ENCODE peak calls at places on chromosomes 11 and 22, in ten cellular contexts. V is IMR-90, X is heart right ventricle, Q is trophoblast cell, E is astrocyte of the spinal cord, N is HL-60, A is BE2C, B is body of pancreas, I is AG04450, U is H7. G is an unnamed sample.

GRCh38 chr22:36816635-36817428 is at the start of gene PVALB:
- DNase-seq in V (peak; percentile 13), X (peak; percentile 23), Q (peak; percentile 38), E (peak; percentile 21), N (no peak), A (peak; percentile 57), B (peak; percentile 6), I (no peak), U (peak; percentile 90), G (no peak)

GRCh38 chr11:75241906-75242644 is 1.5 kb downstream of the TPBGL start:
- DNase-seq in V (no peak), X (no peak), Q (no peak), E (no peak), N (no peak), A (no peak), B (no peak), I (no peak), U (peak; percentile 61), G (no peak)

GRCh38 chr11:47688986-47689385 is 26.2 kb downstream of the AGBL2 start:
- DNase-seq in V (no peak), X (no peak), Q (no peak), E (no peak), N (no peak), A (no peak), B (no peak), I (no peak), U (no peak), G (no peak)

GRCh38 chr11:78371221-78371899 is 46.3 kb downstream of the GAB2 start:
- DNase-seq in V (no peak), X (no peak), Q (no peak), E (no peak), N (no peak), A (no peak), B (no peak), I (no peak), U (no peak), G (no peak)

GRCh38 chr22:50007057-50007511 is 5.5 kb downstream of the IL17REL start:
- DNase-seq in V (no peak), X (no peak), Q (no peak), E (no peak), N (no peak), A (no peak), B (no peak), I (no peak), U (no peak), G (no peak)

GRCh38 chr11:13215157-13215556 is 62.4 kb upstream of the BMAL1 start:
- DNase-seq in V (peak; percentile 95), X (no peak), Q (peak; percentile 90), E (peak; percentile 81), N (no peak), A (no peak), B (no peak), I (peak; percentile 57), U (no peak), G (no peak)

GRCh38 chr11:18633256-18634139 is 644 bp downstream of the SPTY2D1 start:
- DNase-seq in V (peak; percentile 48), X (no peak), Q (peak; percentile 25), E (peak; percentile 17), N (no peak), A (no peak), B (no peak), I (no peak), U (no peak), G (peak; percentile 9)

GRCh38 chr11:112265659-112266409 is 5.2 kb upstream of the PLET1 start:
- DNase-seq in V (peak; percentile 34), X (no peak), Q (no peak), E (no peak), N (no peak), A (peak; percentile 85), B (no peak), I (no peak), U (no peak), G (no peak)

GRCh38 chr11:12130180-12130980 is 20.0 kb downstream of the MICAL2 start:
- DNase-seq in V (no peak), X (no peak), Q (no peak), E (no peak), N (no peak), A (no peak), B (no peak), I (no peak), U (no peak), G (no peak)

GRCh38 chr22:27820896-27821866 is 19.6 kb upstream of the MN1 start:
- DNase-seq in V (no peak), X (no peak), Q (no peak), E (peak; percentile 15), N (no peak), A (no peak), B (peak; percentile 29), I (no peak), U (peak; percentile 49), G (no peak)

GRCh38 chr11:70895061-70895670 is 357.2 kb downstream of the SHANK2 start:
- DNase-seq in V (no peak), X (no peak), Q (no peak), E (no peak), N (no peak), A (no peak), B (no peak), I (no peak), U (peak; percentile 22), G (no peak)

DNA sequence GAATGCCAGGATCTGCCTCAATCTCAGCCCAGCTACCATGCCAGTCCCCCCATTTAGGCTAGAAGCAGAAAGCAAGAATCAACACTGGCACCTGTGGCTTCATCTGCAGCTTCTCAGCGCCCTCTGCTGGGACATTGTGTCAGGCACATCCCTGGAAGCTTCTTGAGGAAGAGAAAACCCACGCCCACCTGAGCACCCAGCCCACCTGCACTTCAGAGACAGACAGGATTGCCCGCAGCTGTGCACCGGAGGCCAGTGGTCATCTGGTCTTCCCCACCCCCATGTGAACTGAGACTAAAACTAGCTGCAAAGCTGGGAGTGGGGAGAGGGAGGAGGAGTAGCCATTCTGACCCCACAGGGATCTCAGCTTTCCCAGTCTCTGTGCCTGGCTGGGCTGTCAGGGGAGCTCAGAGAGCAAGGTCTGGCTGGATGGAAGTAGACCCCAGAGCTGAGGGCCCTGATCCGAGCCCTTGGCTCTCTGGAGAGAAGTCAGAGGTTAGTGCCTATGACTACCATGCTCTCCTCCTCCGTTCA is 66.8 kb downstream of the FEZ1 start:
- DNase-seq in V (peak; percentile 55), X (peak; percentile 53), Q (peak; percentile 55), E (peak; percentile 50), N (peak; percentile 7), A (peak; percentile 61), B (peak; percentile 38), I (no peak), U (peak; percentile 90), G (peak; percentile 90)
- H3K4me3 ChIP-seq in V (no peak overlapping the region), X (no peak overlapping the region), Q (no peak overlapping the region), E (no peak overlapping the region), N (no peak overlapping the region), A (no peak overlapping the region), B (no peak overlapping the region), I (no peak overlapping the region), U (no peak overlapping the region), G (no peak overlapping the region)

DNA sequence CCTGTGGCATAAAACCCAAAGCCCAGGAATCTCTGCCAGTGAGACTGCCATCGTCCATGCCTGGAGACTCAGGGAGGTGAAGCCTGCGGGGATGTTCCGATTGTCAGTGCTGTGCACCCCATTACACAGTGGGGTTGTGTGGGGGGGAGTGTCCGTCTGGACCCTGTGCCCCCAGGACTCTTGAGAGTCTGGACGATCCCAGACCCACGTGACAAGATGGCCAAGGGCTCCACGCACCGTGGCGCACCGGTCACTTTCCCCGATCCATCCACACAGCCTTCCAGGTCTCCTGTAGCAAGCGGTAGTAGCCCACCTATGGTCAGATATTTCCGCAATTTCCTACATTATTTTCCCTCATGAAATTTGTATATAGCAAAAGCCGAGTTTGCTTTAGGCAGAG is 20.9 kb upstream of the NRGN start:
- DNase-seq in V (no peak), X (no peak), Q (no peak), E (no peak), N (no peak), A (no peak), B (no peak), I (no peak), U (peak; percentile 38), G (no peak)
- H3K4me3 ChIP-seq in V (no peak overlapping the region), X (peak overlapping the region; percentile 49), Q (no peak overlapping the region), E (no peak overlapping the region), N (no peak overlapping the region), A (peak overlapping the region; percentile 49), B (no peak overlapping the region), I (no peak overlapping the region), U (peak overlapping the region; percentile 29), G (peak overlapping the region; percentile 55)

GRCh38 chr11:2270322-2271076 is at the start of gene ASCL2:
- DNase-seq in V (no peak), X (no peak), Q (peak; percentile 93), E (no peak), N (no peak), A (no peak), B (no peak), I (no peak), U (peak; percentile 69), G (no peak)

GRCh38 chr11:2267306-2267861 is 3.0 kb downstream of the ASCL2 start:
- DNase-seq in V (no peak), X (no peak), Q (peak; percentile 4), E (no peak), N (no peak), A (no peak), B (no peak), I (no peak), U (no peak), G (no peak)

GRCh38 chr11:2267871-2268825 is 2.2 kb downstream of the ASCL2 start:
- DNase-seq in V (no peak), X (no peak), Q (peak; percentile 51), E (no peak), N (no peak), A (no peak), B (no peak), I (no peak), U (peak; percentile 62), G (no peak)

GRCh38 chr11:2269601-2270321 is 627 bp downstream of the ASCL2 start:
- DNase-seq in V (peak; percentile 55), X (peak; percentile 52), Q (peak; percentile 74), E (peak; percentile 29), N (peak; percentile 66), A (no peak), B (peak; percentile 67), I (peak; percentile 6), U (peak; percentile 89), G (no peak)

DNA sequence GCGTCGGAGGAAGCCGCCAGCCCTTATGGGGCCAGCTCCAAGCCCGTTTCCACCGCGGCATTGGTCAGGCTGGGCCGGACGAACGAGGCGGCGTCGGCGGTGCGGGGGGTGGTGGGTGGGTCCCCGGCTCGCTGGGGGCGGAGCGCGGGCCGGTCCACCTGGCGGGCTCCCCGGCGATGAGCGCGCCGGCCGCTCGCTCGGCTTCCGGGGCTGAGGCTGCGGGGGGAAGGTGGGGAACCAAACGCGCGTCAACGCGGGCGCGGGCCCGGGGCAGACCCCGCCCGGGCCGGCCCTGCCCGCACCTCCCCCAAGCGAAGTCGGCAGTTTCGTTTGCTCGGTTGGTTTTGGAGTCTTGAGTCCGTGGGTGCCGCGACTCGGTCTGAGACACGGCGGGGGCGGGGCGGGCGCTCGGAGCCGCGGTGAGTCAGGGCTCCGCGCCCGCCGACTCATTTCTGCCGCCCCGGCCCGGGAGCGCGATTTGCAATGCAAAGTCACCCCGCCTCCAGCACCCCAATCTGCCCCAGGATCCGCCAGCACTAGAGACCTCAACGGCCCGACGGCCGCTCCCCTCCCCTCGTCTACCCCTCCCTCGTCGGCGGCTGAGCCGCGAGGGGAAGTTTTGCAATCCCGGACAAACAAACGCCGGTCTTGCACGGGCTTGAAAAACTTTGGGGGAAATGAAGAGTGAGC is 1.3 kb downstream of the ASCL2 start:
- DNase-seq in V (no peak), X (peak; percentile 49), Q (peak; percentile 60), E (no peak), N (no peak), A (no peak), B (peak; percentile 49), I (no peak), U (peak; percentile 94), G (no peak)
- H3K4me3 ChIP-seq in V (no peak overlapping the region), X (peak overlapping the region; percentile 44), Q (no peak overlapping the region), E (no peak overlapping the region), N (peak overlapping the region; percentile 38), A (no peak overlapping the region), B (no peak overlapping the region), I (peak overlapping the region; percentile 37), U (peak overlapping the region; percentile 46), G (peak overlapping the region; percentile 45)

GRCh38 chr11:43315966-43316365 is 4.2 kb downstream of the API5 start:
- DNase-seq in V (no peak), X (no peak), Q (no peak), E (peak; percentile 18), N (no peak), A (no peak), B (no peak), I (no peak), U (no peak), G (no peak)
- H3K4me3 ChIP-seq in V (no peak overlapping the region), X (no peak overlapping the region), Q (no peak overlapping the region), E (no peak overlapping the region), N (no peak overlapping the region), A (no peak overlapping the region), B (no peak overlapping the region), I (no peak overlapping the region), U (no peak overlapping the region), G (no peak overlapping the region)

G was measured in dorsolateral prefrontal cortex.